ENCODE peak calls at places on chromosomes 3 and 15, in five cellular contexts. T, Y, V, P and A are unnamed samples.

GRCh38 chr15:83099290-83099689 is 8.2 kb upstream of the TM6SF1 start:
- DNase-seq in Y (no peak), T (no peak), P (no peak), V (no peak), A (no peak)

GRCh38 chr15:80996247-80996646 is 4.5 kb upstream of the TLNRD1 start:
- DNase-seq in V (no peak), Y (peak), T (no peak), P (no peak), A (no peak)

GRCh38 chr3:175728566-175728965 is 869.4 kb downstream of the NAALADL2 start:
- DNase-seq in P (no peak), Y (no peak), T (no peak), V (no peak), A (no peak)

GRCh38 chr15:91099616-91100560 is at the start of gene SV2B:
- DNase-seq in P (no peak), Y (peak), T (peak), V (peak), A (peak)

GRCh38 chr3:14439501-14440167 is 37.2 kb downstream of the SLC6A6 start:
- DNase-seq in V (peak), Y (no peak), T (peak), P (peak), A (no peak)

GRCh38 chr3:171732741-171733140 is 77.5 kb downstream of the PLD1 start:
- DNase-seq in Y (peak), P (no peak), V (no peak), T (no peak), A (no peak)

GRCh38 chr15:95405447-95405846 is 925.1 kb upstream of the NR2F2 start:
- DNase-seq in V (no peak), P (no peak), T (no peak), Y (no peak), A (no peak)

GRCh38 chr15:28935316-28935715 is 49.5 kb downstream of the APBA2 start:
- DNase-seq in V (no peak), Y (no peak), P (no peak), T (no peak), A (no peak)

GRCh38 chr3:195173696-195174095 is 97.3 kb downstream of the XXYLT1 start:
- DNase-seq in Y (no peak), P (no peak), V (no peak), T (no peak), A (no peak)

GRCh38 chr3:190738756-190739155 is 123.7 kb downstream of the GMNC start:
- DNase-seq in T (no peak), V (no peak), P (no peak), Y (no peak), A (no peak)

GRCh38 chr15:63261311-63261710 is 16.1 kb upstream of the APH1B start:
- DNase-seq in P (no peak), T (no peak), Y (no peak), V (no peak), A (no peak)

GRCh38 chr3:146274833-146275232 is 23.9 kb upstream of the PLSCR4 start:
- DNase-seq in P (no peak), T (no peak), Y (no peak), V (no peak), A (no peak)

GRCh38 chr3:141085331-141086047 is 34.3 kb downstream of the SPSB4 start:
- DNase-seq in V (no peak), Y (no peak), P (no peak), T (peak), A (no peak)

GRCh38 chr3:136068708-136069107 is 103.2 kb downstream of the PPP2R3A start:
- DNase-seq in Y (no peak), T (no peak), V (no peak), P (no peak), A (no peak)

GRCh38 chr15:71752604-71753289 is 57.6 kb upstream of the NR2E3 start:
- DNase-seq in V (peak), Y (peak), P (no peak), T (no peak), A (peak)

GRCh38 chr3:113660901-113661300 is 35.5 kb downstream of the USF3 start:
- DNase-seq in P (no peak), T (no peak), Y (no peak), V (peak), A (no peak)

GRCh38 chr15:92395557-92395956 is 1.9 kb downstream of the ST8SIA2 start:
- DNase-seq in Y (no peak), V (no peak), P (no peak), T (no peak), A (no peak)

GRCh38 chr3:30659270-30660127 is 53.1 kb downstream of the TGFBR2 start:
- DNase-seq in V (no peak), T (no peak), P (no peak), Y (no peak), A (no peak)

GRCh38 chr3:30656624-30657141 is 50.3 kb downstream of the TGFBR2 start:
- DNase-seq in T (no peak), V (no peak), Y (no peak), P (no peak), A (no peak)

GRCh38 chr3:30660128-30660525 is 53.7 kb downstream of the TGFBR2 start:
- DNase-seq in Y (no peak), T (no peak), P (no peak), V (no peak), A (no peak)

GRCh38 chr3:30657914-30658313 is 51.5 kb downstream of the TGFBR2 start:
- DNase-seq in Y (no peak), P (no peak), T (no peak), V (no peak), A (no peak)

DNA sequence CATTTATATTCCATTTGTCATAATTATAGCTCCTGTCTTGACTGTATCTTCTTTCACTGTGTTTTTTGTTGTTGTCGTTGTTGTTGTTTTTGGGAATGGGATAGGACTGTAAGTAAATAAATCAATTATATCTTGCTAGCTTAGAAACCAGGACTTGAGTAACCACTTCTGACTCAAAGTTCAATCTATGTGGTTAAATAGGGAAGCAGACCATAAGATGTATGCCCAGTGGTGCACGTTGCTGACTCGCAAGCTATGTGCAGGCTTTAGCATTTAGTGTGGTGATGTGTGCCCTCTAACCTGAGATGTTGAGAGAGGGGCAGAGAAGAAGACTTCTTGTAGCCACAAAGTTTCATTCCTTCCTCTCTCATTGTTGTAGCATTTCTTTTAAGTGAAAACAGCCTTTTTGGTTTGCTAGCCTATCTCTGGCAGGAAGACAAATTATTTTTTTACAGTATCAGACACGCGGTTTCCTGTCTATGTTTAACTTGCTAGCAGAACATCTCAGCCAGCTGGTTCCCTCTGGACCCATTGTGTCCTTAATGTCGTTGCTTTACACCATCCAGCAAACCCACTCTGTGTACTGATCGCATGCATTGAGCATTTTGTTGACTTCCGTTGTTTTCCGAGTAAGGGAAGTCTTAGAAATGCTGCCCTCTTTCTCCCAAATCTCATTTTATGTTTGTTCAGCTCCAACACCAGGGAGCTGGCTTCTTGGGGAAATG is 52.1 kb downstream of the TGFBR2 start:
- DNase-seq in Y (no peak), P (no peak), V (peak), T (no peak), A (no peak)
- TF ChIP-seq CTCF in Y (no peak), P (no peak), V (no peak), T (no peak), A (no peak)

GRCh38 chr3:131142580-131142979 is 115.9 kb downstream of the NEK11 start:
- DNase-seq in P (no peak), T (no peak), Y (no peak), V (no peak), A (no peak)
- TF ChIP-seq CTCF in P (no peak), T (no peak), Y (no peak), V (no peak), A (no peak)

GRCh38 chr15:59688888-59689625 is at the start of gene BNIP2:
- DNase-seq in P (peak), T (peak), V (peak), Y (peak), A (peak)
- TF ChIP-seq CTCF in P (no peak), T (no peak), V (no peak), Y (no peak), A (peak)

GRCh38 chr15:98549003-98549402 is 99.3 kb upstream of the IGF1R start:
- DNase-seq in V (no peak), T (no peak), Y (no peak), P (no peak), A (no peak)

GRCh38 chr15:98547741-98548166 is 100.6 kb upstream of the IGF1R start:
- DNase-seq in V (no peak), P (peak), Y (peak), T (no peak), A (no peak)

GRCh38 chr15:98549741-98550140 is 98.6 kb upstream of the IGF1R start:
- DNase-seq in T (no peak), P (no peak), Y (no peak), V (no peak), A (no peak)

GRCh38 chr15:98547255-98547654 is 101.1 kb upstream of the IGF1R start:
- DNase-seq in T (no peak), P (no peak), V (no peak), Y (no peak), A (no peak)

GRCh38 chr15:98548172-98548971 is 100.0 kb upstream of the IGF1R start:
- DNase-seq in Y (peak), V (peak), P (peak), T (peak), A (peak)
- TF ChIP-seq CTCF in Y (peak), V (peak), P (no peak), T (peak), A (no peak)

DNA sequence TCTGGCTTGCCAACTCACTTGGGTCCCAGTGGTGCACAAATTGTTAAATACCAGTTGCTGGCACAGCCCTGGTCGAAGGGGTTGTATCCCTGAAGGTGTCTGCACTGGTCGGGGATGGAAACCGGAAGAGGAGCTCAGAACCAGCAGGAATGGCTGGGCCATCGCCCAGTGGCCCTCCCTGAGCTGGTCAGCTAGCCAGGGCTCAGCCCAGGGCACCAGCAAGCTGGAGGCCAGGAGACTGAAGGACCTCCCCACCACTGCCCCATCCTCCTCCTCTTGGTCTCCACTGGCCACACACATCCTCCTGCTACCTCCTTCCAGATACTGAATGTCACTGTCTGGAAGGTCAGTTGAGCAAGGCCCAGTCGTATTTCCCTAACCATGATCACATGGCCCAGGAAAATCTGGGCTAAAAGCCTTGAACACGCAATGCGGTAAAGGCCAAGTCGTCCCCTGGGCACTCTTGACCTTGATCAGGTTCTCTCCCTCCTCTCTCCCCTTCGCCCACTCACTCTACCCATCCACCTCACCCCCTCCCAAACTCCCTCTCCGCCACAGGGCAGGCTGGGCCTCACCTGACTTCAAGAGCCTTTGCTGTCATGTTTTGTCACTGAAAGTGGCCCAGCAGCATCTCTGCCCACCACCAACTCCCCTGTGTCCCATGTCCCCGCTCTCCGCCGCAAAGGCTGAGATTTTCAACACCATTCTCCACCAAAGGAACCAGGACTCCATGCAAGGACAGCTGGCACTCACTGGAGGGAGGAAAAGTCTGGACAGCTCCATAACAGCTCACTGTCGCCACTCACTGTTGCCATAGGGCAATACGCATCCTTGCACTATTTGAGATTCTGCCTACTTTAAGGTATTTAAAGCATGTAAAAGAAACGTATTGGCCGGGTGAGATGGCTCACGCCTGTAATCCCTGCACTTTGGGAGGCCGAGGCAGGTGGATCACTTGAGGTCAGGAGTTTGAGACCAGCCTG is 12.1 kb downstream of the ZDHHC19 start:
- DNase-seq in T (no peak), V (no peak), P (no peak), Y (no peak), A (no peak)
- TF ChIP-seq CTCF in T (no peak), V (no peak), P (no peak), Y (peak), A (peak)

GRCh38 chr3:44476963-44477311 is 533 bp downstream of the ZNF445 start:
- DNase-seq in P (no peak), T (no peak), Y (no peak), V (no peak), A (no peak)

GRCh38 chr3:44477312-44478030 is at the start of gene ZNF445:
- DNase-seq in V (peak), Y (peak), P (peak), T (peak), A (peak)

GRCh38 chr3:44478606-44479094 is 1.2 kb upstream of the ZNF445 start:
- DNase-seq in V (no peak), P (no peak), T (no peak), Y (no peak), A (no peak)

GRCh38 chr3:44478055-44478468 is 592 bp upstream of the ZNF445 start:
- DNase-seq in T (no peak), Y (no peak), V (no peak), P (no peak), A (peak)

DNA sequence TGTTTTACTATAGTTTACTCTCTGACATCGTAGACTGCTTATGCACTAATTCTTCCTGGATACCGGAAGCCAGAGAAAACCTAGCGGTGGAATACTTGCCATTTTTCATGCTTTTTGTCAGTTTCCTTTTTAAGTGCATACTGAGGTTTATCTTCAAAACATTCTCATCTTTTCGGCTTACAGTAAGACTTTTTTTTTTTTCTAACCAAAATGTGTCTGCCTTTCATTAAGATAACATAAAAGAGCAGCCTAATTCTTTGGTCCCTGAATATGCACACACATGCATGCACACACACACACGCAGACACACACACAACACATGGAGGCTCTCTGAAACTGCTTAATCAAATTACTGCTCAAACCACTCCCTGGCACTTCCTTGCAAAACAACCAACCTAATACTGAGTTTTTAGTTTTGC is 1.3 kb downstream of the ZNF445 start:
- DNase-seq in V (no peak), Y (no peak), T (no peak), P (no peak), A (no peak)
- TF ChIP-seq CTCF in V (no peak), Y (no peak), T (no peak), P (no peak), A (no peak)

GRCh38 chr3:127694467-127695215 is 21.9 kb downstream of the ABTB1 start:
- DNase-seq in Y (peak), V (peak), P (no peak), T (peak), A (no peak)
- TF ChIP-seq CTCF in Y (peak), V (peak), P (no peak), T (peak), A (peak)

GRCh38 chr15:22861151-22861550 is 22.7 kb downstream of the NIPA2 start:
- DNase-seq in P (no peak), T (no peak), Y (no peak), V (no peak), A (no peak)
- TF ChIP-seq CTCF in P (no peak), T (no peak), Y (no peak), V (no peak), A (no peak)

GRCh38 chr15:58758141-58758540 is 8.6 kb upstream of the ADAM10 start:
- DNase-seq in Y (no peak), P (no peak), T (no peak), V (no peak), A (peak)
- TF ChIP-seq CTCF in Y (peak), P (no peak), T (peak), V (peak), A (peak)

GRCh38 chr3:72976182-72976825 is 20.3 kb upstream of the PPP4R2 start:
- DNase-seq in T (no peak), Y (no peak), V (no peak), P (no peak), A (no peak)

GRCh38 chr3:72973786-72974185 is 22.8 kb upstream of the PPP4R2 start:
- DNase-seq in T (no peak), V (no peak), Y (no peak), P (no peak), A (no peak)

GRCh38 chr3:72977463-72977862 is 19.1 kb upstream of the PPP4R2 start:
- DNase-seq in T (no peak), Y (no peak), P (no peak), V (no peak), A (no peak)

GRCh38 chr3:72974956-72975355 is 21.7 kb upstream of the PPP4R2 start:
- DNase-seq in P (no peak), V (no peak), T (no peak), Y (no peak), A (no peak)

DNA sequence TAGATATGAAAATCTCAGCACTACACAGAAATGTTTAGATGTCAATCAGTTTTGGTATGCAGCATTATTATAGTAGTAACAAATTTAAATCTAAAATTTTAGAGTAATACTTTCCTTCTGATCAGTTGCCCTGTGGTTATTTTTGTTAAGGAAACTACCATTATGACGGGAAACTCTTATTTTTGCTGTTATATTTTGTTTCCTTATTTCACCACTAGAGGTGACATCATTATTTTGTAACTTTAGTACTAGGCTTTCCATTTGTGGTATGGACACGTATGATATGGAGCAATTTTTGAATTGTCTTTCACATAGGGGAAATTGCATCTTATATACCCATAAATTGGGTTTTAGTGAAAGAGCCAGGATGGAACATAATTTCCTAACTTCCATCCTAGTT is 19.6 kb upstream of the PPP4R2 start:
- DNase-seq in Y (no peak), V (no peak), P (no peak), T (no peak), A (peak)
- TF ChIP-seq CTCF in Y (peak), V (no peak), P (no peak), T (no peak), A (no peak)